ENCODE peak calls at places on chromosomes 11 and 22, in eight cellular contexts. H is ovary, N is fibroblast of lung, Y is gastrocnemius medialis, K is IMR-90, U is choroid plexus epithelial cell, X is cardiac muscle cell, E is endothelial cell of umbilical vein. Z is an unnamed sample.

GRCh38 chr22:19632671-19633148 is 81.6 kb upstream of the SEPTIN5 start:
- DNase-seq in Y (no peak), N (peak; percentile 4), H (no peak), X (no peak), U (no peak), E (no peak), K (no peak), Z (no peak)

GRCh38 chr11:65866524-65867283 is 5.9 kb downstream of the EFEMP2 start:
- DNase-seq in X (no peak), Y (no peak), H (no peak), U (no peak), K (no peak), N (no peak), E (no peak), Z (no peak)

GRCh38 chr22:38953577-38954413 is 3.6 kb upstream of the APOBEC3A start:
- DNase-seq in H (no peak), X (no peak), Y (no peak), K (no peak), U (no peak), N (no peak), E (no peak), Z (no peak)

GRCh38 chr11:134751825-134752224 is 339.8 kb upstream of the B3GAT1 start:
- DNase-seq in U (no peak), N (no peak), E (no peak), H (no peak), Y (no peak), K (no peak), X (no peak), Z (no peak)

GRCh38 chr11:132925825-132926469 is 606.4 kb downstream of the OPCML start:
- DNase-seq in K (no peak), U (no peak), Y (no peak), E (no peak), N (no peak), H (no peak), X (no peak), Z (no peak)

GRCh38 chr11:70541699-70542098 is 143.4 kb downstream of the CTTN start:
- DNase-seq in K (no peak), Y (no peak), E (no peak), U (no peak), X (no peak), N (no peak), H (no peak), Z (no peak)

GRCh38 chr11:75719089-75719638 is 1.5 kb downstream of the MOGAT2 start:
- DNase-seq in N (no peak), X (peak; percentile 35), U (no peak), H (no peak), K (peak; percentile 7), E (no peak), Y (no peak), Z (no peak)

GRCh38 chr11:96063886-96064285 is 140.0 kb upstream of the MTMR2 start:
- DNase-seq in X (no peak), U (no peak), Y (no peak), N (no peak), E (no peak), H (no peak), K (no peak), Z (no peak)

GRCh38 chr11:66311965-66312548 is 4.8 kb downstream of the CD248 start:
- DNase-seq in N (peak; percentile 92), Y (peak; percentile 88), K (peak; percentile 89), H (peak; percentile 93), E (peak; percentile 94), U (peak; percentile 97), X (peak; percentile 97), Z (peak; percentile 93)

GRCh38 chr11:99370557-99371200 is 349.9 kb downstream of the CNTN5 start:
- DNase-seq in Y (peak; percentile 66), N (peak; percentile 65), E (no peak), H (no peak), X (peak; percentile 65), U (peak; percentile 84), K (peak; percentile 72), Z (peak; percentile 57)

GRCh38 chr11:129620705-129621104 is 194.9 kb upstream of the TMEM45B start:
- DNase-seq in U (peak; percentile 41), N (peak; percentile 57), X (no peak), K (no peak), E (no peak), H (no peak), Y (no peak), Z (no peak)

GRCh38 chr11:62538470-62539237 is 8.0 kb downstream of the AHNAK start:
- DNase-seq in N (no peak), H (no peak), K (no peak), U (no peak), X (no peak), E (no peak), Y (no peak), Z (no peak)

GRCh38 chr22:48098243-48098935 is 1335.9 kb downstream of the TBC1D22A start:
- DNase-seq in E (no peak), H (no peak), N (no peak), X (no peak), K (no peak), U (no peak), Y (no peak), Z (no peak)

GRCh38 chr22:37259540-37260029 is 15.5 kb upstream of the RAC2 start:
- DNase-seq in N (peak; percentile 61), Y (no peak), X (peak; percentile 68), K (peak; percentile 61), H (no peak), E (peak; percentile 60), U (peak; percentile 80), Z (no peak)

DNA sequence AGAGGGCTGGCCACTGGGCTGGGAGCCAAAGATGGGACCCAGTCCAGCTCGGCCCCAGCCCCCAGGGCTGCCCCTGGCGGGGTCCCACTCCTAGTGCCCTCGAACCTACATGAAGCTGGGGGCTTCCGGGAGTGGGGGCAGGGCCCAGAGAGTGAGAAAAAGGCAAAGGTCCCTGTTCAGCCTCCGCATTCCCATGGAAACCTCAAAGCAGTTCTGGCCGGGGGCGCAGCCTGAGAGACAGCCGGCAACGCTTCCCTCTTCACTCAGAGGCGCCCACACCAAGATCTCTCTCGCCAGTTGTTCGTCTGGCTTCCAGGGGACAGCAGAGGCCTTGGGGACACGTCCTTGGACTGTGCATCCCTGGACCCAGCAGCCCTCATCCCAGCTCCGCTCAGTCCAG is 22.3 kb upstream of the ARHGAP8 start:
- DNase-seq in U (peak; percentile 19), X (no peak), Y (no peak), E (no peak), N (no peak), H (no peak), K (no peak), Z (no peak)
- H3K4me3 ChIP-seq in U (peak overlapping the region; percentile 13), X (no peak overlapping the region), Y (no peak overlapping the region), E (no peak overlapping the region), N (no peak overlapping the region), H (no peak overlapping the region), K (no peak overlapping the region), Z (no peak overlapping the region)

GRCh38 chr11:114254571-114255146 is 41.5 kb upstream of the NNMT start:
- DNase-seq in Y (no peak), E (no peak), X (no peak), H (no peak), U (no peak), N (no peak), K (no peak), Z (no peak)

GRCh38 chr11:114253771-114254170 is 42.4 kb upstream of the NNMT start:
- DNase-seq in H (no peak), E (no peak), K (no peak), N (no peak), U (no peak), Y (no peak), X (no peak), Z (no peak)

GRCh38 chr11:114250993-114251796 is 45.0 kb upstream of the NNMT start:
- DNase-seq in K (no peak), Y (peak; percentile 73), X (no peak), E (no peak), U (peak; percentile 57), N (no peak), H (peak; percentile 79), Z (peak; percentile 41)

GRCh38 chr11:114250180-114250579 is 46.0 kb upstream of the NNMT start:
- DNase-seq in N (no peak), Y (peak; percentile 73), E (no peak), U (no peak), K (no peak), X (no peak), H (no peak), Z (no peak)

DNA sequence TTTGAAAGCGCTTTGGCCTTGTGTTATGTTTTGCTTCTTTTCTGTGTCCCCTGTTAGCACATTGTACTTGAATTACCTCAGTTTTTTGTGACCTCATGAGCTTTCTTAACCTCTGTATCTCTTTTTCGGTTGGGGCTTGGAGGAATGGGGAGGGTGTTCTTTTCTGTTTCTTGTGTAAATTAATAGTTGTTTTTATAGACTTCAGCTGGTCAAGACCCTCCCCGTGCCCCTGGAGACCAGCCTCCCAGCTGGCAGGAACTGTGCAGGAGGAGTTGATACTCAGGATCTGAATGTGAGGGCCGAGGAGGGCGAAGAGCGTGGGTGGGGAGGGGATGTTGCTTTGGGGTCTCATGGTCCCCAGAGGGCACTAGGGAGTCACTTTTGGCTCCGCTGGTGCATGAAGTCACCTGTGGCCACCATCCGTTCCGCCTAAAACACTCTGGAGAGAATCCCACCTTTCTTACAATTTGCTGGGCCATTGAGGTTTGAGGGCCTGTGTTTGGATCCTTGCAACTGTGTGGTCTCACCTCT is 44.3 kb upstream of the NNMT start:
- DNase-seq in K (no peak), U (no peak), X (no peak), Y (peak; percentile 50), H (no peak), N (no peak), E (no peak), Z (no peak)
- TF ChIP-seq CTCF in K (no peak), U (peak; percentile 5), X (no peak), Y (no peak), H (no peak), N (no peak), E (no peak), Z (no peak)

DNA sequence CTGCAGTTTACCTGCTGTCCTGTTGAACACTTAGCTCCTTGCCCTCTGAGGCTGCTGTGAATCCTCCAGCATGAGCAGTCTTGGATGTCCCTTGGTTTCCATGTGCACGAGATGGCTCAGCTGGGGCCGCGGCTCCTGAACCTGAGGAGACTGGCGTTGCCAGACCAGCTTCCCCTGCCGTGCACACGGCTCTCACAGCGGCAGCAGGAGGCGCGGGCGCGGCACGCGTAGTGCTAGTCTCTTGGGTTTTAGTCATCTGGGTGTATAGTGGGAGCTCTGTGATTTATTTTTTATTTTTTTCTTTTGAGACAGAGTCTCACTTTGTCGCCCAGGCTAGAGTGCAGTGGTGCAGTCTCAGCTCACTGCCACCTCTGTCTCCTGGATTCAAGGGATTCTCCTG is 54.8 kb downstream of the MUC6 start:
- DNase-seq in N (no peak), K (no peak), U (no peak), H (no peak), E (no peak), Y (no peak), X (no peak), Z (no peak)
- H3K4me3 ChIP-seq in N (no peak overlapping the region), K (no peak overlapping the region), U (no peak overlapping the region), H (no peak overlapping the region), E (no peak overlapping the region), Y (no peak overlapping the region), X (no peak overlapping the region), Z (no peak overlapping the region)

GRCh38 chr11:25838918-25839611 is 492.9 kb upstream of the ANO3 start:
- DNase-seq in N (no peak), X (no peak), H (no peak), U (peak; percentile 11), Y (no peak), E (no peak), K (no peak), Z (no peak)
- TF ChIP-seq CTCF in N (no peak), X (no peak), H (no peak), U (no peak), Y (no peak), E (no peak), K (no peak), Z (no peak)

GRCh38 chr11:111635706-111636045 is 33.4 kb downstream of the SIK2 start:
- DNase-seq in N (peak; percentile 79), Y (peak; percentile 39), H (peak; percentile 35), E (no peak), K (peak; percentile 67), X (no peak), U (peak; percentile 90), Z (no peak)
- H3K4me3 ChIP-seq in N (no peak overlapping the region), Y (no peak overlapping the region), H (no peak overlapping the region), E (no peak overlapping the region), K (no peak overlapping the region), X (no peak overlapping the region), U (no peak overlapping the region), Z (no peak overlapping the region)

Z was measured in heart right ventricle.